ENCODE peak calls at places on chromosomes 5 and 9, in nine cellular contexts. N, C, D, J, A, S, Y, B and Q are unnamed samples.

GRCh38 chr5:142405023-142405422 is 80.2 kb upstream of the SPRY4 start:
- DNase-seq in N (no peak), C (no peak), D (no peak), J (no peak), A (no peak), S (no peak), Y (no peak), B (no peak), Q (no peak)

GRCh38 chr9:131986089-131986488 is 93.6 kb downstream of the MED27 start:
- DNase-seq in N (no peak), C (no peak), D (no peak), J (no peak), A (no peak), S (no peak), Y (no peak), B (no peak), Q (no peak)

GRCh38 chr9:128684325-128685021 is 4.5 kb upstream of the SET start:
- DNase-seq in N (peak; percentile 54), C (no peak), D (peak; percentile 77), J (peak; percentile 90), A (peak; percentile 32), S (peak; percentile 85), Y (no peak), B (peak; percentile 78), Q (peak; percentile 83)

GRCh38 chr5:163809480-163809879 is 304.1 kb downstream of the MAT2B start:
- DNase-seq in N (no peak), C (no peak), D (no peak), J (no peak), A (no peak), S (peak; percentile 8), Y (no peak), B (peak; percentile 15), Q (no peak)

GRCh38 chr5:143896981-143897380 is 85.0 kb downstream of the HMHB1 start:
- DNase-seq in N (no peak), C (no peak), D (no peak), J (peak; percentile 43), A (no peak), S (peak; percentile 73), Y (no peak), B (peak; percentile 56), Q (peak; percentile 72)

GRCh38 chr5:160397492-160397891 is 2.4 kb downstream of the FAM200C start:
- DNase-seq in N (no peak), C (no peak), D (no peak), J (no peak), A (no peak), S (no peak), Y (no peak), B (no peak), Q (no peak)

GRCh38 chr9:108860764-108861163 is 1.3 kb upstream of the ACTL7A start:
- DNase-seq in N (no peak), C (peak; percentile 2), D (no peak), J (no peak), A (no peak), S (no peak), Y (no peak), B (no peak), Q (no peak)

GRCh38 chr5:79109527-79110492 is 1.8 kb upstream of the BHMT start:
- DNase-seq in N (peak; percentile 44), C (no peak), D (no peak), J (no peak), A (no peak), S (no peak), Y (no peak), B (no peak), Q (no peak)

GRCh38 chr9:132237481-132237880 is 75.6 kb downstream of the NTNG2 start:
- DNase-seq in N (no peak), C (no peak), D (peak; percentile 86), J (no peak), A (no peak), S (no peak), Y (no peak), B (no peak), Q (peak; percentile 37)